ENCODE peak calls at places on chromosomes 3 and 15, in four cellular contexts. C is Caco-2, B is astrocyte of the spinal cord, K is hepatocyte. X is an unnamed sample.

GRCh38 chr3:126537730-126538281 is 13.9 kb downstream of the CHST13 start:
- DNase-seq in C (peak), B (no peak), K (no peak), X (no peak)

GRCh38 chr3:194212869-194213320 is 76.9 kb downstream of the HES1 start:
- DNase-seq in C (peak), B (no peak), K (no peak), X (no peak)

GRCh38 chr3:72482589-72483249 is 365.5 kb downstream of the SHQ1 start:
- DNase-seq in C (peak), B (peak), K (peak), X (peak)

GRCh38 chr3:158532099-158532734 is 38.8 kb upstream of the MLF1 start:
- DNase-seq in C (no peak), B (peak), K (peak), X (peak)

GRCh38 chr3:198080521-198081384 is 120.7 kb downstream of the LMLN start:
- DNase-seq in C (peak), B (peak), K (peak), X (no peak)

GRCh38 chr3:39268554-39268910 is 11.3 kb downstream of the CX3CR1 start:
- DNase-seq in C (no peak), B (no peak), K (no peak), X (no peak)

GRCh38 chr15:100196326-100197058 is 145.3 kb downstream of the ADAMTS17 start:
- DNase-seq in C (peak), B (no peak), K (no peak), X (no peak)

GRCh38 chr3:135908225-135908624 is 57.3 kb upstream of the PPP2R3A start:
- DNase-seq in C (no peak), B (no peak), K (no peak), X (no peak)

GRCh38 chr3:194140520-194141414 is 4.8 kb downstream of the HES1 start:
- DNase-seq in C (peak), B (peak), K (peak), X (no peak)

GRCh38 chr3:149134560-149134959 is 5.1 kb downstream of the HPS3 start:
- DNase-seq in C (no peak), B (peak), K (peak), X (peak)

GRCh38 chr3:110687138-110687537 is 384.5 kb upstream of the NECTIN3 start:
- DNase-seq in C (no peak), B (no peak), K (no peak), X (no peak)

GRCh38 chr3:146503459-146504202 is 34.3 kb upstream of the PLSCR2 start:
- DNase-seq in C (no peak), B (peak), K (peak), X (peak)

GRCh38 chr15:77143191-77143590 is 72.3 kb upstream of the TSPAN3 start:
- DNase-seq in C (no peak), B (no peak), K (no peak), X (no peak)

GRCh38 chr3:30720586-30721313 is 114.3 kb downstream of the TGFBR2 start:
- DNase-seq in C (no peak), B (peak), K (peak), X (peak)

GRCh38 chr3:38454179-38454883 is 641 bp downstream of the ACVR2B start:
- DNase-seq in C (no peak), B (peak), K (peak), X (no peak)

GRCh38 chr15:65211157-65211982 is at the start of gene CILP:
- DNase-seq in C (no peak), B (peak), K (peak), X (peak)

GRCh38 chr3:83454353-83454752 is 1504.4 kb upstream of the CADM2 start:
- DNase-seq in C (no peak), B (no peak), K (no peak), X (no peak)

GRCh38 chr3:39260957-39261356 is 18.9 kb downstream of the CX3CR1 start:
- DNase-seq in C (no peak), B (peak), K (peak), X (peak)

GRCh38 chr3:27943106-27943505 is 221.0 kb upstream of the EOMES start:
- DNase-seq in C (no peak), B (no peak), K (peak), X (no peak)

GRCh38 chr3:270688-271087 is 74.1 kb downstream of the CHL1 start:
- DNase-seq in C (no peak), B (no peak), K (no peak), X (no peak)

GRCh38 chr3:10321630-10322354 is 880 bp upstream of the SEC13 start:
- DNase-seq in C (no peak), B (no peak), K (no peak), X (no peak)

GRCh38 chr3:100993309-100993708 is at the start of gene ABI3BP:
- DNase-seq in C (no peak), B (peak), K (peak), X (peak)

GRCh38 chr3:81666502-81667121 is 94.8 kb downstream of the GBE1 start:
- DNase-seq in C (no peak), B (peak), K (no peak), X (peak)

GRCh38 chr3:141498592-141499223 is 11.9 kb downstream of the RASA2 start:
- DNase-seq in C (no peak), B (no peak), K (no peak), X (no peak)
- H3K4me3 ChIP-seq in C (no peak), B (no peak), K (no peak), X (no peak)

DNA sequence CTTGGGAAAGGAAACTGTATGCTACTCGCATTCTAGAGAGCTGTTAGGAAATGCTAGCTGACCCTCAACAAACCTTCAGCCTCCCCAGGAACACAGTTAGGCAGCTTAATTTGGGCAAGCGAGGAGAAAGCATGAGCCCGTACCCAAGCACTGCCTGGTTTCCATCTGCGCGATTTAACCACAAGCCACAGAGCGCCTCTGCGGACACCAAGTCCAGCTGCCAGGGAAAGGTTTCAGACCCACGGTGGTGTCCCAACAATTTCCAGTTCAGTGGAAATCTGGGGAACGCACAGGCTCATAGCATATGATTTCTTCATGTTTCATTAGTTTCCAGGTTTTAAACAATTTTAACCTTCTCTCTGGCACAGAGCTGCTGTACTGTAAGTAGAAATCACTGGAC is 617.6 kb downstream of the FHIT start:
- DNase-seq in C (no peak), B (no peak), K (no peak), X (no peak)
- TF ChIP-seq CTCF in C (no peak), B (no peak), K (no peak), X (no peak)

DNA sequence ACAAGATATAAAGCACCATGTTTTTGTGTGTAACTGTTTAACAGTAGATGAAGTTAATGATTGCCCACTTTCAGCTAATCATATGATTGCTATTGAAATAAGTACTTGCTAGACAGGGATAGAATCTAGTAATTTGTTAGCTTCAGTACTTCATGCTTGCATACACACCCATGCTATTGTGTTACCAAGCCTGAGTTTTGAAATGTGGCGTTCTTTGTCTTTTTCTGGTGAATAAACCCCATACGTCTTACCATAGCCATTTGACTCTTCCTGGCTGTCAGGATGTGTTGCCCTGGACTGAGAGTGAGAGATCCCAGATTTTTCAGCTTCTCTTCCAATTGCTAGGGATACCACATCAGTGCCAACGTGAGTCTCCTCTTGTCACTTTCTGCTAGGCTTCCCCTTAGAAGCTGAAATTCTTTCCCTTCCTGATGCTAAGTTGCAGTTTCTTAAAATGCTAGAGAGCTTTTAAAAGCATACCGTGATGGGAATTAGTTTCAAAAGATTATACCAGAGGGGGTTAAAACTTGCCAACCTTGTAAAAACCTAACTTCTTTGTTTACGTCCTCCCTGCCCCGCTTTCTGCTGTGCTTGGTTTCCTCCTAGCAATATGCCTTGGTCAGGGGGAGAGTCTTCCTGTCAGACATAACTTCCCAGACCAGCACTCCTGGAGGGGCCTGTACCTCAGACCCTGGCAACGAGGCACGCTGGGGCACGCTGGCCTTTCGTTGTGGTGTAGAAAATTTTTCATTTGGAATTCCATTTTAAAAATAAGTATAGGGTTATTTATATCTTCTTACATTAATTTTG is 62.9 kb upstream of the ULK4 start:
- DNase-seq in C (no peak), B (peak), K (no peak), X (no peak)
- H3K4me3 ChIP-seq in C (no peak), B (no peak), K (no peak), X (no peak)

GRCh38 chr3:87313641-87314040 is 37.3 kb upstream of the POU1F1 start:
- DNase-seq in C (no peak), B (no peak), K (no peak), X (no peak)

GRCh38 chr3:87309601-87310000 is 33.2 kb upstream of the POU1F1 start:
- DNase-seq in C (no peak), B (no peak), K (no peak), X (no peak)

GRCh38 chr3:87311309-87311708 is 34.9 kb upstream of the POU1F1 start:
- DNase-seq in C (no peak), B (peak), K (no peak), X (no peak)

GRCh38 chr3:87305517-87305916 is 29.1 kb upstream of the POU1F1 start:
- DNase-seq in C (no peak), B (no peak), K (no peak), X (no peak)

GRCh38 chr3:87307805-87308204 is 31.4 kb upstream of the POU1F1 start:
- DNase-seq in C (no peak), B (no peak), K (no peak), X (no peak)
- TF ChIP-seq CTCF in C (no peak), B (peak), K (peak), X (no peak)

GRCh38 chr3:57226156-57226555 is 1.4 kb upstream of the APPL1 start:
- DNase-seq in C (no peak), B (no peak), K (no peak), X (no peak)

GRCh38 chr3:57221883-57222282 is 5.6 kb upstream of the APPL1 start:
- DNase-seq in C (no peak), B (peak), K (peak), X (no peak)

GRCh38 chr3:57227930-57228733 is 603 bp downstream of the APPL1 start:
- DNase-seq in C (peak), B (peak), K (peak), X (no peak)

GRCh38 chr3:57227204-57227929 is at the start of gene APPL1:
- DNase-seq in C (peak), B (peak), K (peak), X (peak)

GRCh38 chr3:57224856-57225255 is 2.7 kb upstream of the APPL1 start:
- DNase-seq in C (no peak), B (peak), K (no peak), X (no peak)
- H3K4me3 ChIP-seq in C (no peak), B (no peak), K (no peak), X (no peak)

GRCh38 chr3:104273046-104273649 is 1093.6 kb upstream of the ALCAM start:
- DNase-seq in C (no peak), B (peak), K (peak), X (peak)
- TF ChIP-seq CTCF in C (no peak), B (peak), K (peak), X (peak)

DNA sequence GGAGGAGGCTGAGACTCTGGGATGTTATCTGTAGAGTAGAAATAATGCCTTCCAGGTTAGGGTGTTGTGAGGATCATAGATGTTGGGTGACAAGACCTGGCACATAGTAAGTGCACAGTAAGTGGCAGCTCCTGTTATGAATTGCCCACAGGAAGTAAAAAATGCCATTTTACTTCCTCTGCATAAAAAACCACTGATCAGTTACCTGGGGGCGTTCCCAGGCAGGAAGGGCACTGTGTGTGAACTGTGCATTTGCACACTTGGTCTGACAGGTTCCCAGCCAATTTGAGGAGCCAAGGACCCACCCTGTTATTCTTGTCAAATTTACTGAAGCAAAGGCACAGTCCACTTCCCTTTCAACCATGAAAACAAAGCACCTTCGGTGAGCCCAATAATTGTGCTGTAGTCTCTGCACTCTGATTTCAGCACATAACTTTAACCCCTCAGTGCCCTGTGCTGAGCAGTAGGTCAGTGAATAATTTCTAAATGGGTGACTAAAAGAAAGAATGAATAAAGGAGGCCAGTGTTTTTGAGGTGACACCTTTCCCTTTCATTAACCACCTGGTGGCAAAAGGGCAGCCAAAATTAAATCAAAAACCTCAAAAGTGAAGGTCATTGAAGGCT is 85.8 kb upstream of the ARHGEF3 start:
- DNase-seq in C (no peak), B (no peak), K (no peak), X (no peak)
- H3K4me3 ChIP-seq in C (no peak), B (no peak), K (no peak), X (no peak)